ENCODE peak calls at places on chromosomes 16 and 17, in four cellular contexts. One of them, this sample, is unnamed.

GRCh38 chr17:14307560-14308024 is 6.7 kb downstream of the HS3ST3B1 start:
- DNase-seq in IMR-90: peak; percentile 83
- DNase-seq in GM12878: no peak
- DNase-seq in K562: no peak
- DNase-seq in this sample: no peak

GRCh38 chr16:81461756-81462155 is 17.1 kb downstream of the CMIP start:
- DNase-seq in IMR-90: no peak
- DNase-seq in GM12878: no peak
- DNase-seq in K562: no peak
- DNase-seq in this sample: no peak

GRCh38 chr16:508884-509736 is 18.4 kb upstream of the CAPN15 start:
- DNase-seq in IMR-90: peak; percentile 35
- DNase-seq in GM12878: no peak
- DNase-seq in K562: no peak
- DNase-seq in this sample: peak; percentile 68

GRCh38 chr17:61402978-61403845 is 3.6 kb downstream of the TBX2 start:
- DNase-seq in IMR-90: peak; percentile 66
- DNase-seq in GM12878: no peak
- DNase-seq in K562: no peak
- DNase-seq in this sample: no peak

GRCh38 chr16:48158296-48158695 is 2.5 kb upstream of the ABCC12 start:
- DNase-seq in IMR-90: peak; percentile 75
- DNase-seq in GM12878: peak; percentile 48
- DNase-seq in K562: no peak
- DNase-seq in this sample: no peak

GRCh38 chr17:80152057-80152831 is 5.3 kb upstream of the EIF4A3 start:
- DNase-seq in IMR-90: peak; percentile 69
- DNase-seq in GM12878: no peak
- DNase-seq in K562: no peak
- DNase-seq in this sample: no peak

GRCh38 chr16:22232277-22233049 is 26.4 kb downstream of the EEF2K start:
- DNase-seq in IMR-90: peak; percentile 72
- DNase-seq in GM12878: no peak
- DNase-seq in K562: no peak
- DNase-seq in this sample: peak; percentile 12

GRCh38 chr16:2250652-2251280 is 621 bp downstream of the ECI1 start:
- DNase-seq in IMR-90: no peak
- DNase-seq in GM12878: no peak
- DNase-seq in K562: no peak
- DNase-seq in this sample: peak; percentile 7

GRCh38 chr17:82441686-82442487 is 8.7 kb downstream of the CYBC1 start:
- DNase-seq in IMR-90: no peak
- DNase-seq in GM12878: no peak
- DNase-seq in K562: no peak
- DNase-seq in this sample: no peak

GRCh38 chr16:8893976-8894690 is 12.0 kb downstream of the LITAFD start:
- DNase-seq in IMR-90: no peak
- DNase-seq in GM12878: no peak
- DNase-seq in K562: no peak
- DNase-seq in this sample: no peak

GRCh38 chr16:83200005-83200779 is 573.4 kb downstream of the CDH13 start:
- DNase-seq in IMR-90: peak; percentile 22
- DNase-seq in GM12878: no peak
- DNase-seq in K562: no peak
- DNase-seq in this sample: no peak

GRCh38 chr16:31695667-31696066 is 168.0 kb downstream of the AHSP start:
- DNase-seq in IMR-90: no peak
- DNase-seq in GM12878: no peak
- DNase-seq in K562: no peak
- DNase-seq in this sample: no peak

GRCh38 chr17:55518549-55518948 is 7.3 kb upstream of the SMIM36 start:
- DNase-seq in IMR-90: no peak
- DNase-seq in GM12878: no peak
- DNase-seq in K562: no peak
- DNase-seq in this sample: no peak

GRCh38 chr17:75694536-75694935 is 26.7 kb upstream of the ITGB4 start:
- DNase-seq in IMR-90: no peak
- DNase-seq in GM12878: no peak
- DNase-seq in K562: no peak
- DNase-seq in this sample: no peak

GRCh38 chr16:70650216-70650615 is 3.9 kb downstream of the IL34 start:
- DNase-seq in IMR-90: no peak
- DNase-seq in GM12878: no peak
- DNase-seq in K562: no peak
- DNase-seq in this sample: no peak

GRCh38 chr17:8651013-8651412 is 20.5 kb upstream of the MYH10 start:
- DNase-seq in IMR-90: no peak
- DNase-seq in GM12878: no peak
- DNase-seq in K562: no peak
- DNase-seq in this sample: no peak

GRCh38 chr17:61486135-61487120 is 34.2 kb downstream of the TBX4 start:
- DNase-seq in IMR-90: no peak
- DNase-seq in GM12878: no peak
- DNase-seq in K562: no peak
- DNase-seq in this sample: no peak

GRCh38 chr16:3652373-3653037 is 2.0 kb upstream of the DNASE1 start:
- DNase-seq in IMR-90: no peak
- DNase-seq in GM12878: no peak
- DNase-seq in K562: no peak
- DNase-seq in this sample: no peak

GRCh38 chr16:57992084-57992483 is 8.4 kb downstream of the ZNF319 start:
- DNase-seq in IMR-90: no peak
- DNase-seq in GM12878: no peak
- DNase-seq in K562: no peak
- DNase-seq in this sample: no peak

GRCh38 chr16:87210949-87211348 is 106.2 kb downstream of the C16orf95 start:
- DNase-seq in IMR-90: peak; percentile 45
- DNase-seq in GM12878: no peak
- DNase-seq in K562: no peak
- DNase-seq in this sample: peak; percentile 27
- TF ChIP-seq FOS in IMR-90: no peak
- TF ChIP-seq FOS in GM12878: no peak
- TF ChIP-seq FOS in K562: no peak
- TF ChIP-seq FOS in this sample: no peak

GRCh38 chr17:57021226-57021940 is 43.5 kb downstream of the SCPEP1 start:
- DNase-seq in IMR-90: no peak
- DNase-seq in GM12878: no peak
- DNase-seq in K562: no peak
- DNase-seq in this sample: no peak
- TF ChIP-seq FOS in IMR-90: no peak
- TF ChIP-seq FOS in GM12878: no peak
- TF ChIP-seq FOS in K562: no peak
- TF ChIP-seq FOS in this sample: no peak

DNA sequence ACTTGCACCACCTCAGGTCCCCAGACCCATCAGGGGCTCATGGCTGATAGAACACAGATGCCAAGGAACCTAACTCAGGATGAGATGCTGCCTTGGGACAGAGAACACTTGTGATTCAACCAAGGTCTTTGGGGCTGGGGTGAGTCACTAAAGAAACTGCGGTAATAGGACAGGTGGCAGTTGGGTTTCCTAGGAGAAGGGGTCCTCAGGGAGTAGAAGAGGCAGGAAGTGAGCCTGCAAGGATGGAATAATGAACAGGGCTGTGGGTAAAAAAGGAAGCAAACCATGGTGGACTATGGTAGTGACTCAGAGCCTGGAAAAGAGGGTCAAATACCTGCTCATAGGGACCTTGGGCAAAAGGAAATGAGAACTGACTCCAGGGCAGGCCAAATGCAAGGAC is 6.5 kb upstream of the PNPO start:
- DNase-seq in IMR-90: peak; percentile 45
- DNase-seq in GM12878: no peak
- DNase-seq in K562: no peak
- DNase-seq in this sample: no peak
- TF ChIP-seq FOS in IMR-90: no peak
- TF ChIP-seq FOS in GM12878: no peak
- TF ChIP-seq FOS in K562: no peak
- TF ChIP-seq FOS in this sample: no peak

DNA sequence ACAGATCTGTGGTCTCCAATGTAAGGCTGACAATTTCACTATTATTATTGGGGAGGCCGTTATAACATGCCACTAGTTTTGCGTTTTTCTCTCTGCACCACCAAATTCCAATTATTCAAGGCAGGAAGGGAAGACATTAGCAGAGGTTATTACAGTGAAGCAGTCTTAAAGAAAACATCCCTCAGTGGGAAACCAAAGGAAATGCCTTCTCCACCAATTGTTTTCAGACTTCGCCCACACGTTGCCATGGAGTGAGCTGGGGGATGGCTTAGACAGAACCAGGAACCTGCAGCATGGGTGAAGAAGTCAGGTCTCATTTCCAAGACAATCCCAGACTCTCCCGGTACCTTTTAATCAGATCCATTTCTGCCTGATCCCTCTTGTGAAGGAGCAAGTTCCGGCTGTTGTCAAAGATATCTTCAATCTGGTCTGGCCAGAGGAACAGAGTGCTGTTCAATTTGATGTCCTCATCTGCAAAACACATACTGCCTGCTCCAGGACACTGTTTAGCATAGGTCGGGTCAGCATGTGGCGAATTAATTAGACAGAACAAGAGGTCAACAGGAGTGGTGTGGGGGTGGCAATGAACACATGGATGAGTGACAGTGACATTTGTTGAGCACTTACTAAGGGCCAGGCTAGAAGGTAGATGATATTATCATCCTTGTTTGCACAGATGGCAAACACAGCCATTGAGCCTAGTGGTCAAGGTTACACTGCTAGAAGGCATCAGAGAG is 46.4 kb downstream of the DNAH3 start:
- DNase-seq in IMR-90: peak; percentile 68
- DNase-seq in GM12878: no peak
- DNase-seq in K562: no peak
- DNase-seq in this sample: peak; percentile 82
- TF ChIP-seq FOS in IMR-90: no peak
- TF ChIP-seq FOS in GM12878: no peak
- TF ChIP-seq FOS in K562: no peak
- TF ChIP-seq FOS in this sample: no peak

DNA sequence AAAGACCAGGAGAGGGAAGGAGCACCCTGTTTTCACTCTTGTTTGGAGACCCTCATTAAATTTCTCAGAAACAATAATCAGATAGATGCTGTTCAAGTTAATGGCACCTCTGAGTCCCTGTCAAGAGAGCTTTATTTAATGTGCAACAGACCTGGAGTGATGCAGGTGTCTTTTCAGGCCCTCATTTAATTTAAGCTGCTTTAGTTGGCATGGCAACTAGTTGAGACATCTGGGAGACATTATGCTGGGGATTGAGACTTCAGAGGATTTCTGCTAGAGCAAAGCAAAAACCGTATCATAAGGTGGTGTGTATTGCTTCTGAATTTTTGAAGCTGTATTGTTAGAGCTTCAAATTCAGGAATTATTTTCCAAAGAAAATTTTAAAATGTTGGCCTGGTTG is 108.5 kb downstream of the NLK start:
- DNase-seq in IMR-90: no peak
- DNase-seq in GM12878: no peak
- DNase-seq in K562: no peak
- DNase-seq in this sample: no peak
- TF ChIP-seq FOS in IMR-90: no peak
- TF ChIP-seq FOS in GM12878: no peak
- TF ChIP-seq FOS in K562: no peak
- TF ChIP-seq FOS in this sample: no peak

This sample was measured in endothelial cell of umbilical vein.